ENCODE peak calls at places on chromosomes 7 and 10, in eight cellular contexts. P is NCI-H774; Y is neural crest cell; L is stimulated activated CD8-positive, alpha-beta memory T cell treated with anti-CD3 and anti-CD28 coated beads, Interleukin-15, amount 100 ng/mL, for 4 hours; H is PC-9; G is testis; R is upper lobe of right lung; M is AML-193. A is an unnamed sample.

GRCh38 chr7:31747553-31747952 is 60.5 kb downstream of the PPP1R17 start:
- DNase-seq in P (no peak), H (no peak), L (no peak), G (no peak), Y (no peak), M (no peak), R (no peak), A (no peak)

GRCh38 chr10:7410800-7411670 is at the start of gene SFMBT2:
- DNase-seq in Y (peak), R (peak), M (peak), G (peak), H (peak), P (peak), L (peak), A (peak)

GRCh38 chr10:80488539-80489066 is 34.5 kb downstream of the TSPAN14 start:
- DNase-seq in R (peak), P (no peak), L (no peak), G (no peak), Y (no peak), M (no peak), H (no peak), A (no peak)

GRCh38 chr7:17558558-17559332 is 260.3 kb downstream of the AHR start:
- DNase-seq in G (no peak), Y (no peak), P (no peak), M (no peak), L (no peak), R (no peak), H (no peak), A (no peak)

GRCh38 chr10:87613766-87614165 is 45.9 kb upstream of the PAPSS2 start:
- DNase-seq in L (no peak), M (no peak), Y (no peak), G (no peak), H (no peak), P (no peak), R (no peak), A (no peak)

GRCh38 chr10:87685832-87686589 is 26.3 kb downstream of the PAPSS2 start:
- DNase-seq in P (no peak), G (no peak), Y (no peak), H (no peak), R (no peak), M (no peak), L (no peak), A (no peak)

GRCh38 chr7:132276986-132277716 is 299.1 kb downstream of the PLXNA4 start:
- DNase-seq in Y (no peak), L (no peak), P (no peak), H (no peak), M (no peak), G (no peak), R (no peak), A (no peak)

GRCh38 chr10:80154978-80155695 is 22.6 kb downstream of the PLAC9 start:
- DNase-seq in R (no peak), L (no peak), P (no peak), M (no peak), H (no peak), G (no peak), Y (no peak), A (no peak)

GRCh38 chr7:5657901-5658300 is 123.6 kb downstream of the RNF216 start:
- DNase-seq in G (no peak), P (no peak), H (no peak), Y (no peak), M (no peak), R (no peak), L (no peak), A (no peak)

GRCh38 chr10:123073187-123073586 is 62.6 kb upstream of the HMX3 start:
- DNase-seq in L (no peak), R (peak), P (no peak), Y (no peak), M (no peak), G (no peak), H (no peak), A (no peak)

GRCh38 chr7:126450269-126450671 is 802.5 kb downstream of the GRM8 start:
- DNase-seq in L (no peak), G (no peak), P (no peak), R (no peak), M (peak), Y (no peak), H (no peak), A (no peak)

GRCh38 chr10:50740351-50740688 is 584 bp downstream of the ASAH2B start:
- DNase-seq in R (no peak), H (no peak), M (no peak), Y (no peak), P (no peak), G (no peak), L (no peak), A (no peak)

GRCh38 chr10:44395396-44395795 is 10.5 kb upstream of the CXCL12 start:
- DNase-seq in Y (no peak), M (no peak), H (no peak), L (no peak), R (peak), G (no peak), P (peak), A (no peak)

GRCh38 chr10:118311505-118311904 is 30.6 kb downstream of the FAM204A start:
- DNase-seq in Y (no peak), R (no peak), L (no peak), H (no peak), P (no peak), G (no peak), M (no peak), A (no peak)